ENCODE peak calls at places on chromosomes 2 and 18, in ten cellular contexts. One of them, this sample, is unnamed. For H4K20me1 and H3K36me3, the result is how much of the 10 kb centered on the place peaks cover.

GRCh38 chr18:74898965-74899364 is 301.3 kb downstream of the ZNF407 start:
- DNase-seq in HCT116: no peak
- DNase-seq in GM12878: no peak
- DNase-seq in SK-N-SH: no peak
- DNase-seq in fibroblast of lung: peak
- DNase-seq in GM23248: peak
- DNase-seq in IMR-90: peak
- DNase-seq in neural progenitor cell: no peak
- DNase-seq in mammary epithelial cell: peak
- DNase-seq in K562: no peak
- DNase-seq in this sample: no peak

GRCh38 chr2:10241641-10242430 is 60.9 kb upstream of the HPCAL1 start:
- DNase-seq in HCT116: no peak
- DNase-seq in GM12878: no peak
- DNase-seq in SK-N-SH: no peak
- DNase-seq in fibroblast of lung: no peak
- DNase-seq in GM23248: no peak
- DNase-seq in IMR-90: no peak
- DNase-seq in neural progenitor cell: no peak
- DNase-seq in mammary epithelial cell: no peak
- DNase-seq in K562: no peak
- DNase-seq in this sample: no peak

GRCh38 chr2:212814941-212815340 is 276.3 kb upstream of the ERBB4 start:
- DNase-seq in HCT116: no peak
- DNase-seq in GM12878: no peak
- DNase-seq in SK-N-SH: no peak
- DNase-seq in fibroblast of lung: no peak
- DNase-seq in GM23248: no peak
- DNase-seq in IMR-90: no peak
- DNase-seq in neural progenitor cell: no peak
- DNase-seq in mammary epithelial cell: no peak
- DNase-seq in K562: no peak
- DNase-seq in this sample: no peak

GRCh38 chr2:200905618-200906296 is 16.6 kb downstream of the NIF3L1 start:
- DNase-seq in HCT116: peak
- DNase-seq in GM12878: no peak
- DNase-seq in SK-N-SH: peak
- DNase-seq in fibroblast of lung: peak
- DNase-seq in GM23248: peak
- DNase-seq in IMR-90: peak
- DNase-seq in neural progenitor cell: peak
- DNase-seq in mammary epithelial cell: peak
- DNase-seq in K562: peak
- DNase-seq in this sample: peak

GRCh38 chr2:227472265-227473018 is 486 bp downstream of the AGFG1 start:
- DNase-seq in HCT116: no peak
- DNase-seq in GM12878: no peak
- DNase-seq in SK-N-SH: peak
- DNase-seq in fibroblast of lung: no peak
- DNase-seq in GM23248: peak
- DNase-seq in IMR-90: no peak
- DNase-seq in neural progenitor cell: peak
- DNase-seq in mammary epithelial cell: peak
- DNase-seq in K562: peak
- DNase-seq in this sample: peak

GRCh38 chr2:236352761-236353593 is 88.8 kb upstream of the ASB18 start:
- DNase-seq in HCT116: peak
- DNase-seq in GM12878: no peak
- DNase-seq in SK-N-SH: peak
- DNase-seq in fibroblast of lung: peak
- DNase-seq in GM23248: peak
- DNase-seq in IMR-90: peak
- DNase-seq in neural progenitor cell: peak
- DNase-seq in mammary epithelial cell: peak
- DNase-seq in K562: peak
- DNase-seq in this sample: peak

GRCh38 chr18:3401669-3402620 is 48.0 kb upstream of the TGIF1 start:
- DNase-seq in HCT116: no peak
- DNase-seq in GM12878: peak
- DNase-seq in SK-N-SH: no peak
- DNase-seq in fibroblast of lung: no peak
- DNase-seq in GM23248: no peak
- DNase-seq in IMR-90: no peak
- DNase-seq in neural progenitor cell: no peak
- DNase-seq in mammary epithelial cell: no peak
- DNase-seq in K562: no peak
- DNase-seq in this sample: no peak

GRCh38 chr18:56532176-56532840 is 106.1 kb downstream of the TXNL1 start:
- DNase-seq in HCT116: no peak
- DNase-seq in GM12878: peak
- DNase-seq in SK-N-SH: no peak
- DNase-seq in fibroblast of lung: peak
- DNase-seq in GM23248: peak
- DNase-seq in IMR-90: peak
- DNase-seq in neural progenitor cell: no peak
- DNase-seq in mammary epithelial cell: peak
- DNase-seq in K562: no peak
- DNase-seq in this sample: no peak

GRCh38 chr2:96537734-96538486 is 1.4 kb downstream of the ARID5A start:
- DNase-seq in HCT116: no peak
- DNase-seq in GM12878: no peak
- DNase-seq in SK-N-SH: peak
- DNase-seq in fibroblast of lung: no peak
- DNase-seq in GM23248: peak
- DNase-seq in IMR-90: no peak
- DNase-seq in neural progenitor cell: peak
- DNase-seq in mammary epithelial cell: no peak
- DNase-seq in K562: no peak
- DNase-seq in this sample: no peak

GRCh38 chr2:70104231-70105111 is 17.2 kb downstream of the PCBP1 start:
- DNase-seq in HCT116: no peak
- DNase-seq in GM12878: no peak
- DNase-seq in SK-N-SH: peak
- DNase-seq in fibroblast of lung: peak
- DNase-seq in GM23248: peak
- DNase-seq in IMR-90: peak
- DNase-seq in neural progenitor cell: no peak
- DNase-seq in mammary epithelial cell: no peak
- DNase-seq in K562: peak
- DNase-seq in this sample: peak

GRCh38 chr18:62720766-62721613 is 5.6 kb downstream of the PHLPP1 start:
- DNase-seq in HCT116: no peak
- DNase-seq in GM12878: no peak
- DNase-seq in SK-N-SH: no peak
- DNase-seq in fibroblast of lung: peak
- DNase-seq in GM23248: no peak
- DNase-seq in IMR-90: no peak
- DNase-seq in neural progenitor cell: no peak
- DNase-seq in mammary epithelial cell: no peak
- DNase-seq in K562: no peak
- DNase-seq in this sample: no peak

GRCh38 chr18:39701839-39702238 is 2136.2 kb upstream of the CELF4 start:
- DNase-seq in HCT116: peak
- DNase-seq in GM12878: no peak
- DNase-seq in SK-N-SH: no peak
- DNase-seq in fibroblast of lung: peak
- DNase-seq in GM23248: no peak
- DNase-seq in IMR-90: peak
- DNase-seq in neural progenitor cell: no peak
- DNase-seq in mammary epithelial cell: peak
- DNase-seq in K562: no peak
- DNase-seq in this sample: peak

GRCh38 chr2:51981813-51982212 is 949.9 kb upstream of the NRXN1 start:
- DNase-seq in HCT116: no peak
- DNase-seq in GM12878: no peak
- DNase-seq in SK-N-SH: no peak
- DNase-seq in fibroblast of lung: peak
- DNase-seq in GM23248: peak
- DNase-seq in IMR-90: peak
- DNase-seq in neural progenitor cell: no peak
- DNase-seq in mammary epithelial cell: no peak
- DNase-seq in K562: no peak
- DNase-seq in this sample: no peak

GRCh38 chr2:28695245-28695647 is 56.4 kb upstream of the PPP1CB start:
- DNase-seq in HCT116: no peak
- DNase-seq in GM12878: no peak
- DNase-seq in SK-N-SH: no peak
- DNase-seq in fibroblast of lung: no peak
- DNase-seq in GM23248: no peak
- DNase-seq in IMR-90: no peak
- DNase-seq in neural progenitor cell: peak
- DNase-seq in mammary epithelial cell: no peak
- DNase-seq in K562: no peak
- DNase-seq in this sample: peak

GRCh38 chr2:43759195-43759594 is 14.6 kb upstream of the DYNC2LI1 start:
- DNase-seq in HCT116: peak
- DNase-seq in GM12878: no peak
- DNase-seq in SK-N-SH: no peak
- DNase-seq in fibroblast of lung: peak
- DNase-seq in GM23248: peak
- DNase-seq in IMR-90: peak
- DNase-seq in neural progenitor cell: no peak
- DNase-seq in mammary epithelial cell: peak
- DNase-seq in K562: no peak
- DNase-seq in this sample: no peak

GRCh38 chr2:188970201-188970600 is 4.0 kb upstream of the COL3A1 start:
- DNase-seq in HCT116: no peak
- DNase-seq in GM12878: no peak
- DNase-seq in SK-N-SH: no peak
- DNase-seq in fibroblast of lung: peak
- DNase-seq in GM23248: peak
- DNase-seq in IMR-90: no peak
- DNase-seq in neural progenitor cell: no peak
- DNase-seq in mammary epithelial cell: no peak
- DNase-seq in K562: no peak
- DNase-seq in this sample: no peak

GRCh38 chr2:216082805-216083204 is 1.1 kb downstream of the TMEM169 start:
- DNase-seq in HCT116: no peak
- DNase-seq in GM12878: no peak
- DNase-seq in SK-N-SH: peak
- DNase-seq in fibroblast of lung: peak
- DNase-seq in GM23248: no peak
- DNase-seq in IMR-90: peak
- DNase-seq in neural progenitor cell: peak
- DNase-seq in mammary epithelial cell: no peak
- DNase-seq in K562: no peak
- DNase-seq in this sample: no peak
- H3K4me2 ChIP-seq in HCT116: peak
- H3K4me2 ChIP-seq in GM12878: peak
- H3K4me2 ChIP-seq in SK-N-SH: peak
- H3K4me2 ChIP-seq in fibroblast of lung: no peak
- H3K4me2 ChIP-seq in GM23248: no peak
- H3K4me2 ChIP-seq in IMR-90: no peak
- H3K4me2 ChIP-seq in neural progenitor cell: peak
- H3K4me2 ChIP-seq in mammary epithelial cell: no peak
- H3K4me2 ChIP-seq in K562: no peak
- H3K4me2 ChIP-seq in this sample: peak

DNA sequence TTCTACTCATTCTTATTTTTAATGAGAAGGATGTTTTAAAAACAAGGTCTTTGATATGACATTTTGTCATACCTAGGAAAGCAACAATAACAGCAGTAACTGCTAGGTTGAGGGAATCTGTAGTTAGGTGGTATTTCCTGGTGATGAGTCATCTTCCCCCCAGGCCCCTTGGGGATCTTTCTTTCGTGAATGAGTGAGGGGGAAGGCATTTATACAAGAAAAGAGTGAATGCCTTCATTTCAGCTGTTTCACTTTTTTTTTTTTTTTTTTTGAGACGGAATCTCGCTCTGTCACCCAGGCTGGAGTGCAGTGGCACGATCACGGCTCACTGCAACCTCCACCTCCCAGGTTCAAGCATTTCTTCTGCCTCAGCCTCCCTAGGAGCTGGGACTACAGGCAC is 108.6 kb downstream of the MAP4K4 start:
- DNase-seq in HCT116: peak
- DNase-seq in GM12878: no peak
- DNase-seq in SK-N-SH: no peak
- DNase-seq in fibroblast of lung: peak
- DNase-seq in GM23248: peak
- DNase-seq in IMR-90: peak
- DNase-seq in neural progenitor cell: no peak
- DNase-seq in mammary epithelial cell: peak
- DNase-seq in K562: no peak
- DNase-seq in this sample: peak
- H4K20me1 ChIP-seq in HCT116: under half
- H4K20me1 ChIP-seq in GM12878: under half
- H4K20me1 ChIP-seq in SK-N-SH: half or more
- H4K20me1 ChIP-seq in fibroblast of lung: under half
- H4K20me1 ChIP-seq in GM23248: under half
- H4K20me1 ChIP-seq in IMR-90: half or more
- H4K20me1 ChIP-seq in neural progenitor cell: half or more
- H4K20me1 ChIP-seq in mammary epithelial cell: under half
- H4K20me1 ChIP-seq in K562: under half
- H4K20me1 ChIP-seq in this sample: under half

GRCh38 chr2:98538280-98539041 is 69.9 kb downstream of the COA5 start:
- DNase-seq in HCT116: no peak
- DNase-seq in GM12878: no peak
- DNase-seq in SK-N-SH: no peak
- DNase-seq in fibroblast of lung: peak
- DNase-seq in GM23248: peak
- DNase-seq in IMR-90: peak
- DNase-seq in neural progenitor cell: no peak
- DNase-seq in mammary epithelial cell: no peak
- DNase-seq in K562: no peak
- DNase-seq in this sample: no peak
- H3K36me3 ChIP-seq in HCT116: under half
- H3K36me3 ChIP-seq in GM12878: under half
- H3K36me3 ChIP-seq in SK-N-SH: under half
- H3K36me3 ChIP-seq in fibroblast of lung: under half
- H3K36me3 ChIP-seq in GM23248: under half
- H3K36me3 ChIP-seq in IMR-90: under half
- H3K36me3 ChIP-seq in neural progenitor cell: under half
- H3K36me3 ChIP-seq in mammary epithelial cell: under half
- H3K36me3 ChIP-seq in K562: under half
- H3K36me3 ChIP-seq in this sample: under half

DNA sequence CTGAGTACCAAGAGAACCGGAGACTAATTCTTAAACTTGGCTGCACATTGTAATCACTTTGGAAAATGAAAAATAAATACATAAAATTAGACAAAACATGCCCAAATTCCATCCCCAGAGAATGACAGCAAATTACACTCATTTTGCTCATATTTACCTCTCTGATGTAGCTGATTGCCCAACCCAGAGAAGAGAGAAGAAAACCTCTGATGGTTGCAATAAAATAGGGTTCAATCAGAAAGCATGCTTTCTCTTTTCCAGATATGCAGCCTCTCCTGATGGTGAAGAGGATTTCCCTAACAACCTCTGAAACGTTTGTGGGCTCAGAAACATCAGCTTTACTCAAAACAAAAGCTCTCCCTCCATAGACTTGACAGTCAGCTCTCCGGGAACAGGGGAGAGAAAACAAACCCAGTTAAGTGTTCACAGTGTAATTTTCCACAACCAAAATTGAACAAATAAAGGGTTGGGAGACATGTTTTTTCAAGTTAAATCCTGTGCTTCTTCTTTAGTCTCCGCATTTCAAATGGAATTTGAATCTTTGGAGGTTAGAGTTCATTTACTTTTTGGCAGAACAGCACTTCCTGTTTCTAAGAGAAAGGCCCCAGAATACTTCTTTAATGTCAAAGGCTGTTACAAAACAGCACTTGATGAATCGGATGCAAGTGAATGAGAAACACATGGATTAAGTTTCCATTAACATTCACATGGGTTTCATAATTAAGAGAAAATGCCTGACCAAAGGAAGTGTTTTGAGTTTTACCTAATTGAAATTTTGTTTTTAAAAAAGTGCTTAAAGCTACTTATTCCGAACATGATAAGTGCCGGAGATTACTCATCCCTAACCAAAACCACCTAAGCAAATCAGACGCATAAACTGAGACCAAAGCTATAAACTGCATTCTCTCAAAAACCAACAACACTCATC is 570.1 kb upstream of the SYT4 start:
- DNase-seq in HCT116: no peak
- DNase-seq in GM12878: no peak
- DNase-seq in SK-N-SH: no peak
- DNase-seq in fibroblast of lung: peak
- DNase-seq in GM23248: peak
- DNase-seq in IMR-90: peak
- DNase-seq in neural progenitor cell: peak
- DNase-seq in mammary epithelial cell: no peak
- DNase-seq in K562: no peak
- DNase-seq in this sample: no peak
- H3K4me2 ChIP-seq in HCT116: no peak
- H3K4me2 ChIP-seq in GM12878: no peak
- H3K4me2 ChIP-seq in SK-N-SH: peak
- H3K4me2 ChIP-seq in fibroblast of lung: peak
- H3K4me2 ChIP-seq in GM23248: peak
- H3K4me2 ChIP-seq in IMR-90: peak
- H3K4me2 ChIP-seq in neural progenitor cell: peak
- H3K4me2 ChIP-seq in mammary epithelial cell: no peak
- H3K4me2 ChIP-seq in K562: no peak
- H3K4me2 ChIP-seq in this sample: peak

This sample was measured in hepatocyte.